ENCODE peak calls at places on chromosomes 7 and 10, in seven cellular contexts. Q is tibial artery, J is fibroblast of pulmonary artery, A is left ventricle myocardium inferior, T is colonic mucosa, B is kidney epithelial cell, L is kidney. M is an unnamed sample.

GRCh38 chr7:18936265-18936664 is 181.2 kb downstream of the TWIST1 start:
- DNase-seq in Q (no peak), J (peak; percentile 29), A (no peak), T (no peak), B (no peak), L (no peak), M (peak; percentile 72)

GRCh38 chr7:106023369-106024322 is 60.6 kb downstream of the CDHR3 start:
- DNase-seq in Q (no peak), J (no peak), A (no peak), T (no peak), B (no peak), L (no peak), M (no peak)

GRCh38 chr7:92633211-92633906 is 43.2 kb upstream of the FAM133B start:
- DNase-seq in Q (peak; percentile 28), J (peak; percentile 94), A (no peak), T (peak; percentile 56), B (no peak), L (no peak), M (peak; percentile 95)

GRCh38 chr10:109770000-109770399 is 153.3 kb downstream of the XPNPEP1 start:
- DNase-seq in Q (no peak), J (no peak), A (no peak), T (no peak), B (no peak), L (no peak), M (no peak)

GRCh38 chr10:4980793-4981192 is 17.6 kb downstream of the AKR1C1 start:
- DNase-seq in Q (no peak), J (no peak), A (no peak), T (no peak), B (no peak), L (no peak), M (no peak)

GRCh38 chr10:112952282-112952991 is 2.4 kb downstream of the TCF7L2 start:
- DNase-seq in Q (no peak), J (peak; percentile 38), A (peak; percentile 22), T (no peak), B (no peak), L (peak; percentile 78), M (no peak)

GRCh38 chr7:44854644-44855364 is 6.9 kb upstream of the H2AZ2 start:
- DNase-seq in Q (no peak), J (no peak), A (no peak), T (no peak), B (no peak), L (no peak), M (no peak)

GRCh38 chr10:70778267-70778924 is 6.8 kb downstream of the TBATA start:
- DNase-seq in Q (no peak), J (no peak), A (no peak), T (no peak), B (no peak), L (no peak), M (no peak)

GRCh38 chr10:117214401-117214800 is 17.1 kb downstream of the KCNK18 start:
- DNase-seq in Q (no peak), J (no peak), A (no peak), T (no peak), B (peak; percentile 28), L (no peak), M (peak; percentile 6)

GRCh38 chr7:47405921-47406765 is 175.8 kb downstream of the TNS3 start:
- DNase-seq in Q (no peak), J (peak; percentile 27), A (peak; percentile 79), T (peak; percentile 80), B (no peak), L (peak; percentile 90), M (peak; percentile 63)

GRCh38 chr10:19683965-19684364 is 132.3 kb upstream of the PLXDC2 start:
- DNase-seq in Q (no peak), J (peak; percentile 11), A (no peak), T (no peak), B (no peak), L (no peak), M (peak; percentile 16)

GRCh38 chr10:49597426-49598163 is 12.5 kb upstream of the SLC18A3 start:
- DNase-seq in Q (no peak), J (no peak), A (no peak), T (no peak), B (no peak), L (no peak), M (no peak)

GRCh38 chr7:64581929-64582894 is 19.3 kb upstream of the ZNF680 start:
- DNase-seq in Q (no peak), J (peak; percentile 97), A (no peak), T (no peak), B (no peak), L (no peak), M (no peak)

GRCh38 chr7:116305485-116306408 is 95.4 kb downstream of the TES start:
- DNase-seq in Q (no peak), J (no peak), A (no peak), T (no peak), B (peak; percentile 61), L (no peak), M (peak; percentile 41)

GRCh38 chr7:121608785-121609184 is 212.7 kb upstream of the FAM3C start:
- DNase-seq in Q (no peak), J (no peak), A (no peak), T (no peak), B (no peak), L (no peak), M (no peak)

GRCh38 chr10:124073642-124074377 is 19.6 kb downstream of the CHST15 start:
- DNase-seq in Q (no peak), J (no peak), A (no peak), T (no peak), B (no peak), L (no peak), M (no peak)

GRCh38 chr10:132807621-132808049 is 21.7 kb upstream of the NKX6-2 start:
- DNase-seq in Q (no peak), J (no peak), A (peak; percentile 9), T (no peak), B (no peak), L (no peak), M (no peak)

GRCh38 chr10:77873558-77874380 is 52.8 kb downstream of the DLG5 start:
- DNase-seq in Q (peak; percentile 36), J (peak; percentile 54), A (no peak), T (peak; percentile 56), B (peak; percentile 55), L (peak; percentile 88), M (peak; percentile 68)

GRCh38 chr10:103872137-103872933 is 17.0 kb upstream of the SH3PXD2A start:
- DNase-seq in Q (no peak), J (no peak), A (no peak), T (no peak), B (no peak), L (no peak), M (peak; percentile 35)

GRCh38 chr7:141841385-141841784 is at the start of gene PRSS37:
- DNase-seq in Q (no peak), J (no peak), A (no peak), T (no peak), B (no peak), L (no peak), M (no peak)

GRCh38 chr7:77734590-77735421 is 38.5 kb downstream of the RSBN1L start:
- DNase-seq in Q (no peak), J (peak; percentile 17), A (no peak), T (peak; percentile 70), B (no peak), L (no peak), M (no peak)

GRCh38 chr10:86387221-86387794 is 20.7 kb upstream of the GRID1 start:
- DNase-seq in Q (no peak), J (no peak), A (no peak), T (no peak), B (no peak), L (no peak), M (no peak)

GRCh38 chr7:25906760-25907159 is 245.2 kb upstream of the NFE2L3 start:
- DNase-seq in Q (no peak), J (no peak), A (no peak), T (no peak), B (no peak), L (no peak), M (no peak)

GRCh38 chr7:17301491-17302101 is 3.1 kb downstream of the AHR start:
- DNase-seq in Q (peak; percentile 57), J (peak; percentile 69), A (no peak), T (peak; percentile 67), B (no peak), L (no peak), M (peak; percentile 51)
- H3K4me3 ChIP-seq in Q (peak overlapping the region; percentile 88), J (peak overlapping the region; percentile 73), A (peak overlapping the region; percentile 93), T (peak overlapping the region; percentile 95), B (peak overlapping the region; percentile 96), L (no peak overlapping the region), M (peak overlapping the region; percentile 75)

DNA sequence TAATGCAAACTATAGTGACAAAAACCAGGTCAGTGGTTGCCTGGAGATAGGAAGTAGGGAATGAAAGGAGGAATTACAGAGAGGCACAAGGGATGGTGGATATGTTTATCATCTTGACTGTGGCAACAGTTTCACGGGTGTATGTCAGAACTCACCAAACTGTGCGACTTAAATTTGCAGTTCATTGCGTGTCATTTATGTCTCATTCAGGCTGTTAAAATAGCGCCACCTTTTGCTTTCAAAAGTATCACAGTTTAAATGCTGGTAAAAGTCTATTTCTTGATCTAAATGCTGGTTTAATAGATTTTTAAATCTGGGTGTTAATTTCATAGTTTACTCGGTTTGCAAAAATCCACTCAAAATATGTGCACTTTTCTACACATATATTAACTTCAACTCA is 51.0 kb downstream of the PTTG1IP2 start:
- DNase-seq in Q (no peak), J (peak; percentile 14), A (no peak), T (no peak), B (no peak), L (no peak), M (peak; percentile 3)
- TF ChIP-seq CTCF in Q (no peak), J (peak; percentile 46), A (peak; percentile 16), T (peak; percentile 19), B (peak; percentile 27), L (no peak), M (peak; percentile 39)

GRCh38 chr7:1571261-1571650 is 1.4 kb upstream of the PSMG3 start:
- DNase-seq in Q (no peak), J (peak; percentile 65), A (no peak), T (no peak), B (no peak), L (no peak), M (peak; percentile 83)

GRCh38 chr7:1569440-1569832 is 396 bp downstream of the PSMG3 start:
- DNase-seq in Q (no peak), J (no peak), A (no peak), T (peak; percentile 33), B (no peak), L (no peak), M (no peak)

GRCh38 chr7:1569016-1569415 is 816 bp downstream of the PSMG3 start:
- DNase-seq in Q (no peak), J (no peak), A (no peak), T (peak; percentile 32), B (no peak), L (peak; percentile 72), M (peak; percentile 49)

GRCh38 chr7:1569833-1570632 is at the start of gene PSMG3:
- DNase-seq in Q (peak; percentile 88), J (peak; percentile 91), A (peak; percentile 92), T (peak; percentile 90), B (peak; percentile 29), L (peak; percentile 98), M (peak; percentile 91)

GRCh38 chr7:1572111-1572510 is 2.3 kb upstream of the PSMG3 start:
- DNase-seq in Q (no peak), J (no peak), A (no peak), T (no peak), B (no peak), L (no peak), M (no peak)
- H3K4me3 ChIP-seq in Q (no peak overlapping the region), J (no peak overlapping the region), A (no peak overlapping the region), T (no peak overlapping the region), B (no peak overlapping the region), L (no peak overlapping the region), M (no peak overlapping the region)

DNA sequence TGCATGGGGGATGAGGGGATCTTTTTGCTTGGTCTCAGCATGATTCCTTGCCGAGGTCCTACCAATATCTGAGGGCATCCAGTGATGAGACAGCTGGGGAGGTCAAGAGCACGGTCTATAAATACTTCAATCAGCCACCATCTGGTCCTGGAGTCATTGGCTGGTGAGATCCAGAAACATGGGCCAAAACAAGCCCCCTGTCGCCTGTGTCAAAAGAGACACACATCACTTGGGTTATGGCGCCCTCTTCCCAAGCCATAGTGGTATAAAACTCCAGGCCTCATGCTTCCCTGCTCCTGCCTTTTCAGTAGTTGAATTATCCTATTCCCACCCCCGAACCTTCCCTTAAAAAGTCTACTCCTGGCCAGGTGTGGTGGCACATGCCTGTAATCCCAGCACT is 60.9 kb downstream of the SLC35B4 start:
- DNase-seq in Q (no peak), J (no peak), A (no peak), T (no peak), B (no peak), L (no peak), M (no peak)
- TF ChIP-seq CTCF in Q (no peak), J (no peak), A (no peak), T (no peak), B (no peak), L (no peak), M (no peak)

M was measured in AG10803.